ENCODE peak calls at places on chromosomes 7 and 10, in ten cellular contexts. H is epithelial cell of prostate; J is fibroblast of the aortic adventitia; W is NCI-H1092 treated with DMSO at 0.1 percent for 48 hours; N is H9; C is LHCN-M2; P is WERI-Rb-1; Q is HuH-7.5; V is stimulated activated CD4-positive, alpha-beta T cell treated with anti-CD3 and anti-CD28 coated beads, Interleukin-4, amount 100 ng/mL, for 48 hours; A is bronchial epithelial cell. E is an unnamed sample.

GRCh38 chr7:80307251-80307856 is 172.7 kb downstream of the GNAI1 start:
- DNase-seq in H (peak), J (peak), W (no peak), N (no peak), C (peak), P (no peak), Q (no peak), V (no peak), A (peak), E (peak)

GRCh38 chr7:69399038-69399800 is 199.1 kb upstream of the AUTS2 start:
- DNase-seq in H (no peak), J (no peak), W (no peak), N (peak), C (no peak), P (no peak), Q (no peak), V (no peak), A (no peak), E (no peak)

GRCh38 chr10:6957851-6958250 is 377.8 kb upstream of the PRKCQ start:
- DNase-seq in H (no peak), J (no peak), W (no peak), N (no peak), C (no peak), P (no peak), Q (no peak), V (no peak), A (no peak), E (no peak)

GRCh38 chr7:123355576-123356195 is 155.9 kb upstream of the SLC13A1 start:
- DNase-seq in H (no peak), J (no peak), W (no peak), N (peak), C (peak), P (no peak), Q (peak), V (no peak), A (peak), E (peak)

GRCh38 chr7:30831227-30831626 is 60.0 kb downstream of the MINDY4 start:
- DNase-seq in H (no peak), J (peak), W (no peak), N (peak), C (no peak), P (no peak), Q (no peak), V (no peak), A (peak), E (peak)

GRCh38 chr7:37052673-37053072 is 328.4 kb upstream of the AOAH start:
- DNase-seq in H (no peak), J (peak), W (no peak), N (peak), C (peak), P (no peak), Q (peak), V (no peak), A (peak), E (peak)

GRCh38 chr7:4758791-4759190 is 16.6 kb upstream of the AP5Z1 start:
- DNase-seq in H (no peak), J (no peak), W (no peak), N (no peak), C (no peak), P (no peak), Q (no peak), V (no peak), A (no peak), E (no peak)

GRCh38 chr7:2022021-2022409 is 210.7 kb downstream of the MAD1L1 start:
- DNase-seq in H (no peak), J (no peak), W (no peak), N (no peak), C (no peak), P (no peak), Q (no peak), V (no peak), A (no peak), E (no peak)

GRCh38 chr10:34113504-34114225 is 701.4 kb downstream of the PARD3 start:
- DNase-seq in H (no peak), J (no peak), W (no peak), N (peak), C (no peak), P (no peak), Q (no peak), V (no peak), A (no peak), E (no peak)

GRCh38 chr7:146966274-146966673 is 849.7 kb downstream of the CNTNAP2 start:
- DNase-seq in H (no peak), J (no peak), W (no peak), N (no peak), C (no peak), P (no peak), Q (no peak), V (no peak), A (no peak), E (no peak)

GRCh38 chr7:16684935-16685334 is 39.0 kb downstream of the BZW2 start:
- DNase-seq in H (no peak), J (no peak), W (no peak), N (no peak), C (peak), P (no peak), Q (no peak), V (no peak), A (no peak), E (no peak)

GRCh38 chr10:11245510-11245909 is 227.8 kb downstream of the CELF2 start:
- DNase-seq in H (no peak), J (no peak), W (no peak), N (no peak), C (peak), P (no peak), Q (no peak), V (no peak), A (no peak), E (no peak)

GRCh38 chr7:128116740-128117139 is 85.5 kb upstream of the LRRC4 start:
- DNase-seq in H (no peak), J (no peak), W (no peak), N (no peak), C (no peak), P (no peak), Q (no peak), V (no peak), A (no peak), E (no peak)

GRCh38 chr7:151692721-151693120 is 173.0 kb upstream of the RHEB start:
- DNase-seq in H (no peak), J (no peak), W (no peak), N (peak), C (no peak), P (no peak), Q (no peak), V (no peak), A (no peak), E (no peak)

E was measured in fibroblast of pulmonary artery.